ENCODE peak calls at places on chromosomes 5 and 9, in eight cellular contexts. M is A172; P is AG04449; R is stimulated activated naive B cell treated with anti-CD40 and anti-IgM and Interleukin-4, amounts not matched to agents 10 μg/mL and 1 μg/mL and 100 μg/mL, for 72 hours; A is GM10248; O is effector memory CD4-positive, alpha-beta T cell; W is fibroblast of lung; F is sciatic nerve. V is an unnamed sample.
A peak's percentile ranks its signal among the peaks of the same experiment; 100 is the strongest.

GRCh38 chr9:83596899-83597504 is 25.9 kb upstream of the IDNK start:
- DNase-seq in O (no peak), F (no peak), M (peak; percentile 53), W (peak; percentile 23), R (peak; percentile 17), A (peak; percentile 68), P (no peak), V (peak; percentile 19)

GRCh38 chr9:111599092-111599947 is at the start of gene PTGR1:
- DNase-seq in M (peak; percentile 27), P (peak; percentile 38), W (peak; percentile 87), F (peak; percentile 89), A (peak; percentile 60), R (peak; percentile 13), O (no peak), V (peak; percentile 51)

GRCh38 chr5:168833936-168834335 is 254.8 kb upstream of the PANK3 start:
- DNase-seq in A (no peak), W (no peak), R (no peak), P (no peak), F (no peak), O (no peak), M (no peak), V (no peak)

GRCh38 chr9:96379461-96379860 is 4.0 kb downstream of the SLC35D2 start:
- DNase-seq in R (no peak), O (no peak), F (no peak), P (no peak), A (no peak), M (no peak), W (peak; percentile 11), V (no peak)

GRCh38 chr5:11072556-11072955 is 311.5 kb upstream of the DAP start:
- DNase-seq in M (no peak), P (no peak), R (no peak), W (no peak), O (no peak), A (no peak), F (no peak), V (no peak)

GRCh38 chr5:32865475-32865874 is 154.4 kb downstream of the NPR3 start:
- DNase-seq in W (no peak), O (no peak), R (no peak), A (no peak), P (no peak), F (no peak), M (peak; percentile 12), V (peak; percentile 73)

GRCh38 chr9:77457916-77458592 is 190.1 kb downstream of the GNA14 start:
- DNase-seq in R (peak; percentile 50), A (peak; percentile 75), O (no peak), P (no peak), M (peak; percentile 80), W (peak; percentile 67), F (peak; percentile 81), V (peak; percentile 89)

GRCh38 chr9:34701023-34701768 is 8.7 kb downstream of the CCL21 start:
- DNase-seq in M (peak; percentile 5), A (peak; percentile 76), R (peak; percentile 62), P (no peak), F (peak; percentile 84), O (peak; percentile 46), W (peak; percentile 48), V (peak; percentile 3)

GRCh38 chr5:172556971-172557461 is 84.0 kb upstream of the NEURL1B start:
- DNase-seq in M (no peak), F (no peak), W (peak; percentile 57), O (no peak), R (no peak), A (no peak), P (no peak), V (no peak)

GRCh38 chr5:78768781-78769380 is 120.3 kb upstream of the LHFPL2 start:
- DNase-seq in R (no peak), F (no peak), W (no peak), A (no peak), O (no peak), M (no peak), P (no peak), V (no peak)

GRCh38 chr9:122180633-122181032 is 20.9 kb downstream of the MORN5 start:
- DNase-seq in F (no peak), A (no peak), W (peak; percentile 59), O (no peak), P (peak; percentile 40), M (peak; percentile 93), R (no peak), V (peak; percentile 20)

GRCh38 chr9:128892223-128892892 is 10.4 kb downstream of the LRRC8A start:
- DNase-seq in F (peak; percentile 88), M (peak; percentile 98), P (no peak), R (no peak), A (no peak), W (peak; percentile 94), O (no peak), V (no peak)

GRCh38 chr5:15501057-15501791 is 1.2 kb downstream of the FBXL7 start:
- DNase-seq in F (no peak), R (no peak), W (peak; percentile 78), P (no peak), M (peak; percentile 82), O (no peak), A (no peak), V (peak; percentile 56)

GRCh38 chr9:116712781-116713180 is 25.7 kb downstream of the TRIM32 start:
- DNase-seq in F (no peak), W (no peak), M (no peak), O (no peak), A (no peak), P (no peak), R (no peak), V (no peak)

GRCh38 chr5:96566775-96567174 is 95.4 kb upstream of the CAST start:
- DNase-seq in O (no peak), F (no peak), M (no peak), A (no peak), R (no peak), W (no peak), P (no peak), V (no peak)

GRCh38 chr5:146447734-146448380 is 724 bp downstream of the TCERG1 start:
- DNase-seq in P (no peak), O (no peak), R (no peak), F (no peak), W (peak; percentile 42), M (peak; percentile 75), A (no peak), V (no peak)

GRCh38 chr9:811101-811531 is 30.4 kb upstream of the DMRT1 start:
- DNase-seq in O (no peak), R (no peak), A (no peak), W (peak; percentile 3), F (no peak), P (no peak), M (peak; percentile 69), V (no peak)

GRCh38 chr9:2570615-2571479 is 50.7 kb upstream of the VLDLR start:
- DNase-seq in W (peak; percentile 93), P (no peak), F (peak; percentile 68), O (no peak), R (peak; percentile 51), A (peak; percentile 10), M (peak; percentile 92), V (peak; percentile 48)

GRCh38 chr9:93684806-93685553 is 108.6 kb downstream of the PHF2 start:
- DNase-seq in R (no peak), P (no peak), O (no peak), A (peak; percentile 11), M (no peak), W (no peak), F (peak; percentile 14), V (no peak)

GRCh38 chr5:6377582-6378127 is 692 bp downstream of the MED10 start:
- DNase-seq in M (peak; percentile 22), O (no peak), W (peak; percentile 2), A (no peak), F (no peak), R (no peak), P (no peak), V (no peak)

GRCh38 chr5:141040093-141040762 is 10.9 kb upstream of the PCDHB1 start:
- DNase-seq in R (no peak), O (no peak), F (peak; percentile 62), A (no peak), P (no peak), W (no peak), M (peak; percentile 72), V (no peak)

GRCh38 chr5:127519527-127519926 is 2.1 kb downstream of the PRRC1 start:
- DNase-seq in F (no peak), R (no peak), P (no peak), M (no peak), W (peak; percentile 11), A (no peak), O (no peak), V (no peak)